ENCODE peak calls at places on chromosomes 12 and 14, in six cellular contexts. G, S, H, V, B and N are unnamed samples.

GRCh38 chr14:91371990-91372375 is 45.6 kb downstream of the CCDC88C start:
- DNase-seq in H (no peak), B (no peak), G (no peak), V (no peak), S (no peak), N (no peak)

GRCh38 chr12:79737875-79738718 is 47.3 kb upstream of the PAWR start:
- DNase-seq in V (peak), S (peak), B (peak), G (peak), H (no peak), N (peak)

GRCh38 chr12:112188130-112188830 is 62.9 kb downstream of the TRAFD1 start:
- DNase-seq in B (no peak), G (no peak), H (no peak), S (no peak), V (no peak), N (no peak)

GRCh38 chr12:62438098-62438692 is 28.4 kb upstream of the MON2 start:
- DNase-seq in H (no peak), V (peak), S (peak), G (peak), B (peak), N (no peak)

GRCh38 chr12:47905313-47905730 is 528 bp upstream of the VDR start:
- DNase-seq in V (peak), G (no peak), S (no peak), B (no peak), H (peak), N (no peak)

GRCh38 chr14:104155513-104155912 is 17.1 kb downstream of the KIF26A start:
- DNase-seq in H (no peak), V (peak), S (no peak), B (no peak), G (no peak), N (no peak)

GRCh38 chr14:104677506-104678332 is 11.7 kb upstream of the INF2 start:
- DNase-seq in G (peak), S (peak), B (no peak), V (peak), H (peak), N (no peak)

GRCh38 chr14:24195186-24196070 is at the start of gene TM9SF1:
- DNase-seq in S (peak), V (peak), G (peak), H (peak), B (peak), N (peak)

GRCh38 chr12:89344043-89344861 is 8.0 kb downstream of the DUSP6 start:
- DNase-seq in V (no peak), S (no peak), H (no peak), B (no peak), G (no peak), N (no peak)

GRCh38 chr12:50066402-50066801 is 9.0 kb downstream of the ASIC1 start:
- DNase-seq in G (peak), V (no peak), B (peak), H (no peak), S (no peak), N (peak)

GRCh38 chr12:94762943-94763342 is 112.6 kb upstream of the TMCC3 start:
- DNase-seq in G (no peak), B (no peak), H (no peak), V (no peak), S (no peak), N (no peak)

GRCh38 chr12:93790472-93791152 is 113.4 kb downstream of the CRADD start:
- DNase-seq in S (peak), G (peak), B (no peak), H (no peak), V (peak), N (peak)

GRCh38 chr14:24054324-24054641 is 2.5 kb downstream of the CARMIL3 start:
- DNase-seq in G (no peak), H (no peak), S (no peak), B (no peak), V (no peak), N (no peak)

GRCh38 chr12:111170559-111170958 is 198.3 kb downstream of the PHETA1 start:
- DNase-seq in H (no peak), S (no peak), G (no peak), V (no peak), B (no peak), N (no peak)

GRCh38 chr14:20508367-20508766 is 3.0 kb downstream of the RNASE10 start:
- DNase-seq in S (no peak), B (no peak), H (no peak), V (no peak), G (no peak), N (no peak)

GRCh38 chr12:43066471-43066870 is 476.9 kb upstream of the PRICKLE1 start:
- DNase-seq in B (no peak), V (no peak), S (no peak), G (no peak), H (no peak), N (no peak)

GRCh38 chr12:112353389-112353788 is 28.8 kb downstream of the HECTD4 start:
- DNase-seq in B (no peak), V (peak), H (no peak), G (peak), S (peak), N (no peak)

GRCh38 chr12:16119618-16120017 is 157.9 kb downstream of the SLC15A5 start:
- DNase-seq in S (no peak), B (no peak), V (no peak), G (no peak), H (no peak), N (no peak)

GRCh38 chr12:100900808-100901207 is 106.2 kb downstream of the ANO4 start:
- DNase-seq in G (no peak), S (no peak), V (no peak), B (no peak), H (no peak), N (no peak)

GRCh38 chr12:109385339-109386078 is 37.8 kb downstream of the MYO1H start:
- DNase-seq in V (peak), H (no peak), B (peak), G (peak), S (peak), N (peak)

GRCh38 chr14:54348001-54348611 is 48.7 kb upstream of the CDKN3 start:
- DNase-seq in H (no peak), G (peak), V (peak), B (no peak), S (peak), N (no peak)

GRCh38 chr14:93943052-93943451 is 15.9 kb downstream of the FAM181A start:
- DNase-seq in B (no peak), S (no peak), G (no peak), H (no peak), V (no peak), N (no peak)
- H3K4me3 ChIP-seq in B (no peak), S (no peak), G (no peak), H (no peak), V (no peak), N (no peak)

DNA sequence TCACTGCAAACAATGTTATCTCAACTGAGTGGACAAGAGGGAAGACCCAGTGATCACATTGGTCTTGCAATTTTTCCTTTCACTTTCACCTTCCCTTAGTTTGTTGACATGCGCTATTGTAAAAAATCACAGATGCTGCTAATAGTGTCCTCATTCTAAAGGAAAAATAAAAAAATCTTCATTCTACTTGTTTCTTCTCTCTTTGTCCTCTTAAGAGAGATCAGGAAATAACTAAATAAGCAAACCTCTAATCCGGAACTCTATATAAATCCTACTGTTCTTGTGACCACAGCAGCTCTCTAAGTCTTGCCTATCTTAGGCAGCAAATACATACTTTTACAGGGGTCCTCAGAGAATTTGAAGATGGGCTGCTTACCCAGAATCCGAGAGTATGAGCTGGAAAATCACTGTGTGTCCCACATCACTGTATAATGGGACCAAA is 257.7 kb downstream of the NAV3 start:
- DNase-seq in V (no peak), G (peak), S (no peak), B (no peak), H (no peak), N (no peak)
- H3K4me3 ChIP-seq in V (no peak), G (peak), S (no peak), B (no peak), H (peak), N (no peak)

DNA sequence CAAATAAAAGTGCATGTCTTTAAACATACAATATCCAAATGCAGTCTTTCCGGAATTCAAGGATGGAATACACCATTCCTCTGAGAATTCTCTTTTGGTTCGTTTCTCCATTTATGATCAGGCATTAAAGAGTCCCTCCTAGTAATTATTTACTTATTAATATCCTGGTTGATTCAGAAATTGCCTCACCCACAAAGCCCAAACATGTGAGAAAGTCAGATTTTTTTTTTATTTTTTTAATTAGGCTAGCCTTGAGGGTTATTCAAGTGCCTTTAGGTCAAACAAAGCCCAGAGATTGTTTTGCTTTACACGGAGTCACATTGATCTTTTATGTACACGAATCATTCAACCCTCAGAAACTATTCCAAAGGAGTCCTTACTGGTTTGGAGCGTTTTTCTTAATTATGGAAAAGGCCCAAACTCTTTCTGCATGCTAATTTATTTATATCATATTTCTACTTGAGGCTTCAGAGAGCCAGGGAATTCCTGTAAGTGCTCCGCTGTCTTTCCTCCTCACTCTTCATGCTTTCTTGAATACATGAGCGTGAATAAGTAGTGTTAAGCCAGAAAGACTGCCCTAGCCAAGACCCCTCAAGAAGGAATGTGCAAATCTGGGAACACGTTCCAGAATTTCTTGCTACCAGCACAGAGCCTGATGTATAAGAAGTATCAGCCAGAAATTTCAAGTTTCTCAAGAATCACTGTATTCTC is 6.5 kb upstream of the TSPAN8 start:
- DNase-seq in S (no peak), V (no peak), H (no peak), B (no peak), G (no peak), N (no peak)
- H3K4me3 ChIP-seq in S (no peak), V (no peak), H (no peak), B (no peak), G (no peak), N (no peak)

DNA sequence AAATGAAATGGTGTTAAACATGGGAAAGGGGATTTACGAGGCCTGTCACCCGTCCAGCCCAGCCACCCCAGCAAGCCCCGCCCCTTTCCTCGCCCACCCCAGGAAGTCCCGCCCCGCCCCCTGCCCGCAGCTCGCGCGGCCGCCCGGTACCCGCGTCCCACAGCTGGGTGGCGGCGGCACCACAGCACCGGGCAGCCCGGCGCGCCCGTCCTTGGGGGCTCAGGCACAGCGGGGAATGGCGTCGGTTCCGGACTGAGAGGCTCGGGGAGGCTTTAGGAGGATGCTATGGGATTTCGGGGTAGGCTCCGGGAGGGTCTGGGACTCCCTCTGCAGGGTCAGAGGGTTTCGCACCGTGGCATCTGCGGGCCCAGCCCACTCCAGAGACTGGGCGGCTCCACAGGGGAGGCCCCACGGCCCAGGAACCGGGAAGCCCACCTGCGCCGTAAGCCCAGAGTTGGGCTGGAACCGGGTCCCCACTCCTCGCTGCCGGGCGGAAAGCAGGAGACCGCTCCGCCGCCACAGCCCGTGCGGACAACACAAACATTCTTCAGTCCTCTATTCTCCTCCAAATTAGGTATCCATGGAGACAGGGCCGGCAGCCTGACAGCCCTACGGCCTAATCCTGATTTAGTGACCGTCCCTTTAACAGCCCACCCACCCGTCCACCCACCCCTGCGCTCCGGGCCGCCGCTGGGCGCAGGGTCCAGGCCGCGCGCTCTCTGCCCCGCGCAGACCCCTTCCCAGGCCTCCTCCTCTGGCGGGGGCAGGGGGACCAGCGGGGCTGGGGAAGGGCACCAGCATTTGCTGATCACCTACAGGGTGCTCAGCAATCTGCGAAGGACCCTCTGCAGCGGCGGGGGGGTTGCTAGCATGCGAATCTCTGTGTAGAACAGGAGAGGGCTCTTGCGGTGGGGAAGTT is 1.3 kb downstream of the FIGNL2 start:
- DNase-seq in B (no peak), S (peak), H (peak), V (no peak), G (no peak), N (no peak)
- H3K4me3 ChIP-seq in B (peak), S (no peak), H (peak), V (peak), G (peak), N (peak)

GRCh38 chr14:77738559-77739250 is 22.3 kb downstream of the SNW1 start:
- DNase-seq in S (peak), H (no peak), B (no peak), V (no peak), G (peak), N (no peak)
- H3K4me3 ChIP-seq in S (peak), H (no peak), B (no peak), V (no peak), G (no peak), N (no peak)